ENCODE peak calls at places on chromosomes 4 and X, in four cellular contexts. X, D, G and H are unnamed samples.

GRCh38 chr4:155761916-155762315 is 3.1 kb downstream of the GUCY1B1 start:
- DNase-seq in X (no peak), D (no peak), G (no peak), H (no peak)

GRCh38 chr4:103046416-103047290 is 27.1 kb upstream of the SLC9B1 start:
- DNase-seq in X (peak), D (peak), G (peak), H (peak)

GRCh38 chr4:5366421-5366820 is 315.1 kb downstream of the STK32B start:
- DNase-seq in X (peak), D (peak), G (peak), H (no peak)

GRCh38 chr4:137393043-137393442 is 139.3 kb downstream of the PCDH18 start:
- DNase-seq in X (no peak), D (no peak), G (peak), H (no peak)

GRCh38 chrX:17291141-17291900 is 83.7 kb upstream of the NHS start:
- DNase-seq in X (peak), D (peak), G (no peak), H (no peak)

GRCh38 chrX:85052636-85053343 is 49.1 kb downstream of the APOOL start:
- DNase-seq in X (peak), D (peak), G (peak), H (no peak)

GRCh38 chrX:43269201-43269600 is 386.9 kb upstream of the MAOA start:
- DNase-seq in X (peak), D (peak), G (no peak), H (no peak)

GRCh38 chr4:126192506-126192905 is 877.8 kb downstream of the FAT4 start:
- DNase-seq in X (no peak), D (no peak), G (no peak), H (no peak)

GRCh38 chrX:140299411-140299810 is 205.5 kb downstream of the SOX3 start:
- DNase-seq in X (no peak), D (no peak), G (no peak), H (no peak)

GRCh38 chr4:82797048-82797590 is 1.5 kb downstream of the SCD5 start:
- DNase-seq in X (no peak), D (no peak), G (no peak), H (no peak)

GRCh38 chr4:82293304-82293703 is 80.5 kb downstream of the HNRNPD start:
- DNase-seq in X (no peak), D (no peak), G (no peak), H (no peak)

GRCh38 chr4:1174941-1175634 is 2.7 kb upstream of the SPON2 start:
- DNase-seq in X (no peak), D (no peak), G (no peak), H (no peak)

GRCh38 chr4:137083571-137083970 is 448.7 kb downstream of the PCDH18 start:
- DNase-seq in X (no peak), D (no peak), G (peak), H (no peak)

GRCh38 chrX:39767446-39767845 is 330.3 kb downstream of the BCOR start:
- DNase-seq in X (no peak), D (no peak), G (peak), H (no peak)

GRCh38 chr4:42732776-42733175 is 75.9 kb upstream of the ATP8A1 start:
- DNase-seq in X (no peak), D (no peak), G (no peak), H (no peak)

GRCh38 chr4:121784975-121785374 is 16.1 kb upstream of the EXOSC9 start:
- DNase-seq in X (peak), D (peak), G (peak), H (no peak)

GRCh38 chr4:102299708-102300107 is 45.6 kb downstream of the SLC39A8 start:
- DNase-seq in X (peak), D (peak), G (peak), H (peak)

GRCh38 chr4:136136566-136136965 is 1395.7 kb downstream of the PCDH18 start:
- DNase-seq in X (no peak), D (no peak), G (no peak), H (no peak)

GRCh38 chr4:101175896-101176676 is 171.2 kb downstream of the PPP3CA start:
- DNase-seq in X (no peak), D (no peak), G (no peak), H (no peak)

GRCh38 chr4:28490669-28491068 is 1630.0 kb downstream of the STIM2 start:
- DNase-seq in X (peak), D (peak), G (no peak), H (no peak)

DNA sequence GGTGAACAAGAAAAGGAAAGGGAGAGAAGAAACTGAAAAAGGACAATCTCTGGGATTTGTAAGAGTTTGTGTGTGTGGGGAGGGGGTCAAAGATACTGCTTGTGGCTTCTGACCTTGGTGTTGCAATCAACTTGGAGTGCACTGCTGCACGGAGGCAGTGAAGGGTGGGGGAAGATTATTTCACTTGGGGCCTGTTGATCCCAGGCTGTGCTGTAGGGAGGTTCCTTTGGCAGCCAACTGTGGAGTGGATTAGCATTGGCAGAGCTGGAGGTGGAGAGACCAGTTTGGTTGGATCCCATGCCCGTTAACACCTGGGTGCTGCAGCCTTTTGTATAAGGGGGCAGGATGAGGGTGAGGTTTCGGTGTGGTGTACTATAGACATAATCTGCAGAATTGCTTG is 38.2 kb downstream of the AFF1 start:
- DNase-seq in X (peak), D (peak), G (no peak), H (no peak)
- TF ChIP-seq CTCF in X (no peak), D (no peak), G (no peak), H (no peak)

GRCh38 chr4:2931765-2932560 is 31.2 kb downstream of the NOP14 start:
- DNase-seq in X (no peak), D (no peak), G (no peak), H (no peak)
- TF ChIP-seq CTCF in X (no peak), D (no peak), G (no peak), H (no peak)

DNA sequence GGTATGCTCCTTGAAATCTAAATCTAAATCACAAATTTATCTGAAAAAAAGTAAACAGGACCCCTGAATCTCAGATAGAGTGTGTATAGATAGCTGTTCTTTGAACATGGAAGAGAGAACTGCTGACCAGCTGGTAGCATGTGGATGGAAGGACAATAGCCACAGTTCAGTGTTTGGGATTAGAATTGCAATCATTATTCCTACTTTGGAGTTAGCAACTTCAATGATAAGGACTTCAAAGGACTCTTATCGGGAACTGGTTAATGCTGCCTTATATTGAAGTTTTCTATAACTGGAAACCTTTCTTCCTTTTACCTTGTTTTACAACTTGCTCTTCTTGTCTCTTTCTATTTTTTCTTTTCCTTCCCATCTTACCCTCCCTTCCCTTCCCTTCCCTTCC is 5.0 kb downstream of the AFM start:
- DNase-seq in X (no peak), D (no peak), G (no peak), H (no peak)
- TF ChIP-seq CTCF in X (no peak), D (no peak), G (no peak), H (no peak)

GRCh38 chrX:122703762-122704161 is 480.3 kb upstream of the GRIA3 start:
- DNase-seq in X (no peak), D (peak), G (peak), H (no peak)
- TF ChIP-seq CTCF in X (no peak), D (peak), G (peak), H (no peak)

GRCh38 chr4:138500869-138501268 is 258.7 kb upstream of the SLC7A11 start:
- DNase-seq in X (no peak), D (no peak), G (no peak), H (no peak)

GRCh38 chr4:138492178-138492577 is 250.0 kb upstream of the SLC7A11 start:
- DNase-seq in X (no peak), D (no peak), G (no peak), H (no peak)

GRCh38 chr4:138499627-138500026 is 257.5 kb upstream of the SLC7A11 start:
- DNase-seq in X (no peak), D (no peak), G (no peak), H (no peak)

DNA sequence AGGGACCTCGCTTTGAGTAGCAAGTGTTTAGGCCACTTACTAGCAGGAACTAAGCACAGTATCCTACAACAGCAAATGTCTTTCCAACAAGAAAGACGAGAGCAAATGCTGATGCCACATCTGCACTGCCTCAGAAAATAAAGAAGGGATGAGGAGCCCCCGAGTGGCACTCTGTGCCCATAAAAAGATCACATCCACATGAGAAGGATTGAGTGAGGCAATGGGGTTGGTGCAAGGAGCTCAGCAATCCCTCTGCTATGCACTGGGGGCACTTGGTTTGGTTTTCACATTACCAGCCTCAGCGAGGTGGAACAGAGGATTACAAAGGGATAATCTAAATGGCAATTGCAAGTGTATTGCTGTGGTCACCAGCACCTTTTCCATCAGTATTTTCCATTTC is 252.8 kb upstream of the SLC7A11 start:
- DNase-seq in X (peak), D (peak), G (peak), H (no peak)
- TF ChIP-seq CTCF in X (peak), D (peak), G (peak), H (no peak)

GRCh38 chr4:2598661-2599654 is 62.5 kb downstream of the FAM193A start:
- DNase-seq in X (no peak), D (no peak), G (no peak), H (no peak)
- TF ChIP-seq CTCF in X (no peak), D (no peak), G (no peak), H (no peak)

GRCh38 chr4:108650212-108651067 is at the start of gene OSTC:
- DNase-seq in X (peak), D (peak), G (peak), H (peak)
- TF ChIP-seq CTCF in X (no peak), D (peak), G (peak), H (peak)

DNA sequence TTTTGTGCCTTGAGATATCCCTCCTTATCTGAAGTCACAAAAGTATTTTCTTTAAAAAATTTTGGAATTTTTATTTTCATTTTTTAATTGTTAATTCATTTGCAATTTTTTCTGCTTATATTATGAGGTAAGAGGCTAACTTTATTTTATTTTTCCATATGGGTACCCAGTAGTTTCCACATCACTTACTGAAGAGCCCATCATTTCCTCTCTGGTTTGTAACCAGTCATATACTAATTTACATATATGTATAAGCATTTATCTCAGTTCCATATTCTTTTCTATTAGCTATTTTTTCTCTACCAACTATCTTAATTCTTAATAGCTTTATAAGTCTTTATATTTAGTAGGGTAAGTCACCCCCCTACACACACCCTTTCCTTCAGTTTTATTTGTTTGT is 27.0 kb downstream of the MGARP start:
- DNase-seq in X (no peak), D (no peak), G (no peak), H (no peak)
- TF ChIP-seq CTCF in X (no peak), D (no peak), G (no peak), H (no peak)

GRCh38 chrX:132071260-132071659 is 48.2 kb downstream of the STK26 start:
- DNase-seq in X (peak), D (peak), G (peak), H (no peak)
- TF ChIP-seq CTCF in X (peak), D (no peak), G (peak), H (peak)